ENCODE peak calls at places on chromosomes 16 and 17, in four cellular contexts. One of them, this sample, is unnamed.

GRCh38 chr17:28180449-28180848 is 138.0 kb downstream of the NLK start:
- DNase-seq in SK-N-SH: no peak
- DNase-seq in HEK293T: no peak
- DNase-seq in GM12878: no peak
- DNase-seq in this sample: no peak

GRCh38 chr17:64016974-64017373 is 3.5 kb downstream of the ICAM2 start:
- DNase-seq in HEK293T: no peak
- DNase-seq in SK-N-SH: no peak
- DNase-seq in GM12878: no peak
- DNase-seq in this sample: no peak

GRCh38 chr17:69471406-69471805 is 56.9 kb downstream of the MAP2K6 start:
- DNase-seq in HEK293T: no peak
- DNase-seq in SK-N-SH: no peak
- DNase-seq in GM12878: no peak
- DNase-seq in this sample: no peak

GRCh38 chr16:1262846-1263221 is 7.0 kb downstream of the TPSD1 start:
- DNase-seq in GM12878: no peak
- DNase-seq in HEK293T: no peak
- DNase-seq in SK-N-SH: no peak
- DNase-seq in this sample: no peak

GRCh38 chr17:15263206-15263579 is 1.9 kb downstream of the PMP22 start:
- DNase-seq in SK-N-SH: peak
- DNase-seq in HEK293T: peak
- DNase-seq in GM12878: no peak
- DNase-seq in this sample: no peak

GRCh38 chr17:82200135-82200534 is 12.5 kb downstream of the CCDC57 start:
- DNase-seq in HEK293T: no peak
- DNase-seq in SK-N-SH: no peak
- DNase-seq in GM12878: no peak
- DNase-seq in this sample: no peak

GRCh38 chr17:50564916-50565315 is 4.4 kb downstream of the CACNA1G start:
- DNase-seq in GM12878: no peak
- DNase-seq in HEK293T: no peak
- DNase-seq in SK-N-SH: peak
- DNase-seq in this sample: no peak

GRCh38 chr17:38352245-38353083 is 820 bp downstream of the SOCS7 start:
- DNase-seq in HEK293T: peak
- DNase-seq in GM12878: no peak
- DNase-seq in SK-N-SH: peak
- DNase-seq in this sample: no peak

GRCh38 chr17:68085751-68086445 is 50.4 kb downstream of the KPNA2 start:
- DNase-seq in GM12878: no peak
- DNase-seq in HEK293T: no peak
- DNase-seq in SK-N-SH: no peak
- DNase-seq in this sample: no peak

GRCh38 chr16:77169650-77170236 is 21.2 kb upstream of the MON1B start:
- DNase-seq in GM12878: no peak
- DNase-seq in HEK293T: peak
- DNase-seq in SK-N-SH: peak
- DNase-seq in this sample: peak

GRCh38 chr17:79915850-79916430 is 76.7 kb upstream of the CBX4 start:
- DNase-seq in HEK293T: no peak
- DNase-seq in GM12878: no peak
- DNase-seq in SK-N-SH: no peak
- DNase-seq in this sample: peak
- TF ChIP-seq FOXM1 in HEK293T: no peak
- TF ChIP-seq FOXM1 in GM12878: no peak
- TF ChIP-seq FOXM1 in SK-N-SH: no peak
- TF ChIP-seq FOXM1 in this sample: no peak

DNA sequence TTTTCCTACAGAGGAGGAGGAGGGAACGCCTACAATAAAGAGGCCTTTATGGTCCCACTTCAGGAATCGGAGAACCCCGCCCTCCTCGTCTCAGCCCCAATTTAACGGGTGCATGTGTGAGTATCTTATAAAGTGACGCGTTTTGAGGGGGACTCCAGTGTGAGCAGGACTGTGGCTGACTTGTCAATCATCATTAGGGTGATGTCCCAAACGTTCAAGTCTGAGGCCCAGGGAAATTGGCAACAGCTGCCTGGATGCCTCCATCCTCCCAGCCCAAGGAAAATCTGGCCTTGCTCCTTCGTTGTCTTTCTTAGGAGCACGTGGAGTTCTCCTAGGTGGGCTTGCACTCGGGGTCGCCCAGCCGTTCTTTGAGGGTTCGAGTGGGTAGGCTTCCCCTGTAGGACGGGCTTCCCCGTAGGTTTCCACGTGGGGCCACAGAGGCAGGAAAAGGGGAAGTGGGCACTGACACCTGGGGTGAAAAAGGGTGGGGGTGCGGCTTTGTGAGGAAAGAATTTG is 631 bp upstream of the HERPUD1 start:
- DNase-seq in HEK293T: peak
- DNase-seq in GM12878: peak
- DNase-seq in SK-N-SH: no peak
- DNase-seq in this sample: no peak
- TF ChIP-seq FOXM1 in HEK293T: no peak
- TF ChIP-seq FOXM1 in GM12878: peak
- TF ChIP-seq FOXM1 in SK-N-SH: no peak
- TF ChIP-seq FOXM1 in this sample: no peak

GRCh38 chr17:18258356-18259038 is at the start of gene FLII:
- DNase-seq in GM12878: no peak
- DNase-seq in HEK293T: peak
- DNase-seq in SK-N-SH: peak
- DNase-seq in this sample: peak

GRCh38 chr17:18260332-18261145 is at the start of gene MIEF2:
- DNase-seq in SK-N-SH: peak
- DNase-seq in GM12878: peak
- DNase-seq in HEK293T: peak
- DNase-seq in this sample: peak

GRCh38 chr17:18261146-18261515 is 669 bp downstream of the MIEF2 start:
- DNase-seq in HEK293T: peak
- DNase-seq in SK-N-SH: peak
- DNase-seq in GM12878: no peak
- DNase-seq in this sample: peak

GRCh38 chr17:18261659-18262058 is 1.2 kb downstream of the MIEF2 start:
- DNase-seq in SK-N-SH: no peak
- DNase-seq in HEK293T: no peak
- DNase-seq in GM12878: no peak
- DNase-seq in this sample: no peak

DNA sequence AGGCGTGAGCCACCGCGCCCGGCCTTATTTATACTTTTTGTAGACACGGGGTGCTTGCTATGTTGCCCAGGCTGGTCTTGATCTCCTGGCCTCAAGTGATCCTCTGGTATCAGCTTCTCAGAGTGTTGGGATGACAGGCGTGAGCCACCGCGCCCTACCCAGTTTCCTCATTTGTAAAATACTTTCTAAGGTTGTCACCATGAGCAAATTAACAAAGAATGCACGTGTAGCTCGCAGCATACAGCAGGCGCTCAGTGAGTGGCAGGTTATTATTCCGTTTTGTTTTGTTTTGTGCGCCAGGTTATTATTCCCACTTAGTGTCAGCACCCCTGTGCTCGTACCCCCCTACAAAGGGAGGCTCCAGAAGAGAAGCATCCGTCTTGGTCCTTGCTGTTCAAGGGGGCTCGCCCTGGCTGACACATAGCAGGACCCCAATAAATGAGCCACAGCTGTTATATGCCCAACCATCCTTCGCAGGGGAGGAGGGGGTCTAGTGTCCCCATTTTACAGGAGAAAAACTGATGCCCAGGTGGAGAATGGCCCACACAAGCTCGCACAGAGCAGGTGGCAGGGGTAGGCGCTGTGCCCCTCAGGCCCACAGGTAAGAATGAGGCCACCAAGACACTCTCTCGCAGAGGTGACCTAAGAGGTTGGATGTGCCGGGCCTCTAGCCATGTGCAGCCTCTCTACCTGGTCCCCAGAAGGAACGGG is 686 bp upstream of the MIEF2 start:
- DNase-seq in HEK293T: no peak
- DNase-seq in SK-N-SH: peak
- DNase-seq in GM12878: no peak
- DNase-seq in this sample: peak
- TF ChIP-seq FOXM1 in HEK293T: no peak
- TF ChIP-seq FOXM1 in SK-N-SH: no peak
- TF ChIP-seq FOXM1 in GM12878: no peak
- TF ChIP-seq FOXM1 in this sample: no peak

GRCh38 chr17:75433223-75433622 is 23.2 kb upstream of the TMEM94 start:
- DNase-seq in SK-N-SH: no peak
- DNase-seq in HEK293T: no peak
- DNase-seq in GM12878: no peak
- DNase-seq in this sample: no peak

GRCh38 chr17:75430159-75430748 is 24.8 kb upstream of the GRB2 start:
- DNase-seq in SK-N-SH: no peak
- DNase-seq in HEK293T: no peak
- DNase-seq in GM12878: no peak
- DNase-seq in this sample: peak

GRCh38 chr17:75428775-75429469 is 23.4 kb upstream of the GRB2 start:
- DNase-seq in SK-N-SH: no peak
- DNase-seq in GM12878: no peak
- DNase-seq in HEK293T: no peak
- DNase-seq in this sample: peak
- TF ChIP-seq FOXM1 in SK-N-SH: no peak
- TF ChIP-seq FOXM1 in GM12878: no peak
- TF ChIP-seq FOXM1 in HEK293T: no peak
- TF ChIP-seq FOXM1 in this sample: no peak

GRCh38 chr17:1058423-1059130 is 61.6 kb downstream of the TIMM22 start:
- DNase-seq in SK-N-SH: peak
- DNase-seq in GM12878: no peak
- DNase-seq in HEK293T: peak
- DNase-seq in this sample: peak

GRCh38 chr17:1056761-1057160 is 59.8 kb downstream of the TIMM22 start:
- DNase-seq in HEK293T: no peak
- DNase-seq in GM12878: no peak
- DNase-seq in SK-N-SH: no peak
- DNase-seq in this sample: no peak

GRCh38 chr17:1059131-1059795 is 62.3 kb downstream of the TIMM22 start:
- DNase-seq in SK-N-SH: no peak
- DNase-seq in GM12878: no peak
- DNase-seq in HEK293T: no peak
- DNase-seq in this sample: no peak

GRCh38 chr17:1055751-1056645 is 59.1 kb downstream of the TIMM22 start:
- DNase-seq in GM12878: no peak
- DNase-seq in SK-N-SH: peak
- DNase-seq in HEK293T: peak
- DNase-seq in this sample: peak

GRCh38 chr17:1060991-1061390 is 64.1 kb downstream of the TIMM22 start:
- DNase-seq in GM12878: no peak
- DNase-seq in HEK293T: no peak
- DNase-seq in SK-N-SH: no peak
- DNase-seq in this sample: no peak
- TF ChIP-seq FOXM1 in GM12878: no peak
- TF ChIP-seq FOXM1 in HEK293T: no peak
- TF ChIP-seq FOXM1 in SK-N-SH: no peak
- TF ChIP-seq FOXM1 in this sample: no peak

GRCh38 chr16:87965417-87965816 is 14.2 kb downstream of the BANP start:
- DNase-seq in GM12878: no peak
- DNase-seq in HEK293T: no peak
- DNase-seq in SK-N-SH: no peak
- DNase-seq in this sample: no peak
- TF ChIP-seq FOXM1 in GM12878: no peak
- TF ChIP-seq FOXM1 in HEK293T: no peak
- TF ChIP-seq FOXM1 in SK-N-SH: no peak
- TF ChIP-seq FOXM1 in this sample: no peak

DNA sequence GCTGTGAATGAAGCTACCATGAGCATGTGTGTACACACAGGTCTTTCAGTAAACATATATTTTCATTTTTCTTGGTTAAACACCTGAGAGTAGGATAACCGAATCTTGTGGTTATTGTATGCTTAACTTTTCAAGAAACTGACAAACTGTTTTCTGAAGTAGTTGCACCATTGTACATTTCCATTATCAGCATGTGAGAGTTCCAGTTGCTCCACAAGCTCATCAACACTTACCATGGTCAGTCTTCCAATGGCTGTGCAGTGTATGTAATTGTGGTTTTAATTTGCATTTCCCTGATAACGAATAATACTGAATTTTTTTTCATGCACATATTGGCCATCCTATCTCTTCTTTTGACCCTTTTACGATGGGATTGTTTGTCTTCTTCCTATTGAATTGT is 31.3 kb upstream of the C1QL1 start:
- DNase-seq in GM12878: no peak
- DNase-seq in SK-N-SH: no peak
- DNase-seq in HEK293T: no peak
- DNase-seq in this sample: no peak
- TF ChIP-seq FOXM1 in GM12878: no peak
- TF ChIP-seq FOXM1 in SK-N-SH: no peak
- TF ChIP-seq FOXM1 in HEK293T: no peak
- TF ChIP-seq FOXM1 in this sample: no peak

DNA sequence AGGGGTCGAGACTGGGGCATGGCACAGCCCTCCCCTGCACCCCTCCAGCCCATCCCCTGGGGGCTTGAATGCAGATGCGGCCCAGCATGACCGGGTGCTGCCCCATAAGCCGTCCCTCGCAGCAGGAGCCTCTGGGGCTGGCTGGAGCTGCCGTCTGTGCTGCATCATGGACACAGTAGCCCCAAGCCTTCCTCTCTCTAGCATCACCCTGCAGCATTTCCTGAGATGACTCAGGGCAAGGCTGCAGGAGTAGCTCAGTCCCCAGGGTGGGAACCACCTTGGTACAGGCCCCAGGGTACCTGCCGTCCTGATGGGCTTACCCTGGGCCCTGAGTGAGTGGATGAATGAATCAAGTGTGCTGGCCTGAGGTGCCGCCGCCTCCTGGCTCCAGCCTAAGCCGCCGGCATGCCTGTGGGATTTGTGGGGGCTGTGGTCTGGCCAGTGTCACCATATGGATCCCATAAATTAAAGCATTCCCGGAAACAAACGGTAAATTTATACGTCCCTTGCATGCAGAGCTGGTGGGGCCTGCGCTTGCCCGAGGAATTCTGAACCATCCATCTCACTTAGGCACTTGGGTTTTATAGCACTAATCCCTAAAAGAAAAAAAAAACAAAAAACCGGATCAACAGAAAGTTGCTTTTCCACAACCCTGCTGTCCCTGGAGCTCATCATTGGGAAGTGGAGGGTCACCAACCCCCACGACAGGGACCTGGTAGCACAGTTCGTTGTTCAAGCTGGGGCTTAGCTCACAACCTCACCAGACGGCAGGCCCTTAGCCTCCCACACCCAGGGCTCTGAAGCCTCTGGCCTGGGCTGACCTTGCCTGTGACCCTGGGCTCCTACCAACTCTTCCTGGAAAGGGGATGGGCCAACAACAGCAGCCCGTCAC is 242.6 kb upstream of the CIBAR2 start:
- DNase-seq in GM12878: no peak
- DNase-seq in HEK293T: no peak
- DNase-seq in SK-N-SH: peak
- DNase-seq in this sample: no peak
- TF ChIP-seq FOXM1 in GM12878: no peak
- TF ChIP-seq FOXM1 in HEK293T: no peak
- TF ChIP-seq FOXM1 in SK-N-SH: peak
- TF ChIP-seq FOXM1 in this sample: no peak